ENCODE peak calls at places on chromosomes 2 and 18, in five cellular contexts. L is heart right ventricle, K is PC-3, F is uterus, P is small intestine. J is an unnamed sample.
A peak's percentile ranks its signal among the peaks of the same experiment; 100 is the strongest.

GRCh38 chr2:188701836-188702235 is 272.3 kb upstream of the COL3A1 start:
- DNase-seq in L (no peak), F (no peak), K (peak; percentile 42), P (no peak), J (no peak)

GRCh38 chr2:207253946-207254345 is 88.2 kb upstream of the KLF7 start:
- DNase-seq in P (no peak), F (no peak), L (no peak), K (peak; percentile 85), J (no peak)

GRCh38 chr2:126535408-126535807 is 120.5 kb upstream of the GYPC start:
- DNase-seq in P (no peak), L (no peak), K (no peak), F (no peak), J (no peak)

GRCh38 chr2:2701813-2702212 is 370.7 kb upstream of the MYT1L start:
- DNase-seq in P (no peak), L (no peak), K (no peak), F (no peak), J (no peak)

GRCh38 chr2:160322320-160322719 is 122.2 kb upstream of the ITGB6 start:
- DNase-seq in F (no peak), L (no peak), K (no peak), P (no peak), J (no peak)

GRCh38 chr2:101433465-101433864 is 41.4 kb downstream of the RFX8 start:
- DNase-seq in K (no peak), F (no peak), L (no peak), P (no peak), J (no peak)

GRCh38 chr2:95269036-95269680 is 5.1 kb upstream of the PROM2 start:
- DNase-seq in L (no peak), F (no peak), K (no peak), P (no peak), J (no peak)

GRCh38 chr2:6866239-6866745 is 585 bp upstream of the CMPK2 start:
- DNase-seq in P (peak; percentile 83), K (peak; percentile 69), L (peak; percentile 26), F (peak; percentile 37), J (no peak)

GRCh38 chr2:106965611-106966010 is 79.6 kb upstream of the ST6GAL2 start:
- DNase-seq in P (no peak), F (no peak), K (peak; percentile 54), L (no peak), J (no peak)

GRCh38 chr2:64838817-64839216 is 150.4 kb upstream of the SLC1A4 start:
- DNase-seq in P (no peak), L (no peak), K (peak; percentile 98), F (no peak), J (no peak)

GRCh38 chr2:23256643-23257042 is 128.3 kb upstream of the KLHL29 start:
- DNase-seq in L (no peak), F (no peak), P (no peak), K (no peak), J (no peak)

GRCh38 chr2:98452396-98453027 is 7.9 kb downstream of the INPP4A start:
- DNase-seq in K (no peak), P (no peak), L (no peak), F (no peak), J (no peak)

GRCh38 chr2:164868563-164869419 is 27.2 kb upstream of the COBLL1 start:
- DNase-seq in L (no peak), K (peak; percentile 25), P (no peak), F (no peak), J (no peak)

GRCh38 chr2:39140322-39140847 is 19.5 kb upstream of the SOS1 start:
- DNase-seq in L (no peak), P (no peak), K (no peak), F (no peak), J (no peak)

GRCh38 chr2:39142012-39142346 is 21.1 kb upstream of the SOS1 start:
- DNase-seq in L (no peak), F (no peak), P (no peak), K (no peak), J (no peak)

GRCh38 chr2:39139511-39140237 is 18.8 kb upstream of the SOS1 start:
- DNase-seq in L (no peak), K (no peak), P (no peak), F (no peak), J (no peak)

GRCh38 chr2:39142904-39143617 is 22.2 kb upstream of the SOS1 start:
- DNase-seq in F (no peak), P (no peak), K (no peak), L (no peak), J (no peak)

GRCh38 chr2:39141346-39142011 is 20.6 kb upstream of the SOS1 start:
- DNase-seq in L (peak; percentile 17), K (peak; percentile 77), P (no peak), F (no peak), J (no peak)
- H3K4me1 ChIP-seq in L (no peaks in the 10 kb centered on the region), K (peaks cover 15% of the 10 kb centered on the region), P (no peaks in the 10 kb centered on the region), F (no peaks in the 10 kb centered on the region), J (no peaks in the 10 kb centered on the region)

GRCh38 chr2:151239624-151240023 is 22.0 kb downstream of the RBM43 start:
- DNase-seq in L (no peak), P (no peak), K (no peak), F (no peak), J (no peak)

GRCh38 chr2:151246152-151246551 is 15.5 kb downstream of the RBM43 start:
- DNase-seq in F (no peak), L (no peak), K (no peak), P (no peak), J (no peak)

GRCh38 chr2:151241224-151241623 is 20.4 kb downstream of the RBM43 start:
- DNase-seq in L (no peak), K (peak; percentile 74), F (no peak), P (no peak), J (no peak)

GRCh38 chr2:151247432-151247831 is 14.2 kb downstream of the RBM43 start:
- DNase-seq in F (no peak), L (no peak), K (no peak), P (no peak), J (no peak)

GRCh38 chr2:151243468-151243867 is 18.2 kb downstream of the RBM43 start:
- DNase-seq in K (no peak), P (no peak), L (no peak), F (no peak), J (no peak)
- H3K4me1 ChIP-seq in K (peaks cover 14% of the 10 kb centered on the region), P (no peaks in the 10 kb centered on the region), L (no peaks in the 10 kb centered on the region), F (no peaks in the 10 kb centered on the region), J (no peaks in the 10 kb centered on the region)

DNA sequence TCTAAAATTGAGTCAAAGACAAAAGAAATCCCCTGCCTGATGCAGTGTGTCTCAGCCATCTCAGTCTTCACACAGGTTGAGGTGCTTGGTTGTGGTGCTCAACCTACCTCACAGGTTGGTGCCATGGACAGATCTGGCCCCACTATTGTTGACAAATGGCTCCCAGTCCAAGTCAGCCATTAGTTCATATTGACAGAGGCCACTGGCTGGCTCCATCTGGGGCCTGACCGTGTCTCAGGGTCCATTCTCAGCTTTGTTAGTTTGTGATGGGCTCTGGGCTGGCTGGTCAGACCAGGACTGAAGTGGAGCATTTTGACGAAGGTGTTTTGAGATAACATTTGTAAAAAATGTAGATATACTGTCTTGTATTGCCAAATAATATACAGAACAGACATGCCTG is 36.9 kb downstream of the MRPL33 start:
- DNase-seq in F (no peak), L (no peak), P (no peak), K (no peak), J (no peak)
- H3K4me1 ChIP-seq in F (no peaks in the 10 kb centered on the region), L (no peaks in the 10 kb centered on the region), P (no peaks in the 10 kb centered on the region), K (peaks cover 28% of the 10 kb centered on the region), J (no peaks in the 10 kb centered on the region)

GRCh38 chr18:25279556-25279955 is 72.4 kb downstream of the ZNF521 start:
- DNase-seq in L (no peak), K (peak; percentile 14), F (no peak), P (no peak), J (no peak)

GRCh38 chr18:25281522-25281921 is 70.4 kb downstream of the ZNF521 start:
- DNase-seq in F (no peak), K (no peak), P (no peak), L (no peak), J (no peak)

GRCh38 chr18:25278415-25278814 is 73.6 kb downstream of the ZNF521 start:
- DNase-seq in L (no peak), F (no peak), P (no peak), K (no peak), J (no peak)

GRCh38 chr18:25279133-25279532 is 72.8 kb downstream of the ZNF521 start:
- DNase-seq in P (no peak), L (no peak), F (no peak), K (peak; percentile 13), J (no peak)

DNA sequence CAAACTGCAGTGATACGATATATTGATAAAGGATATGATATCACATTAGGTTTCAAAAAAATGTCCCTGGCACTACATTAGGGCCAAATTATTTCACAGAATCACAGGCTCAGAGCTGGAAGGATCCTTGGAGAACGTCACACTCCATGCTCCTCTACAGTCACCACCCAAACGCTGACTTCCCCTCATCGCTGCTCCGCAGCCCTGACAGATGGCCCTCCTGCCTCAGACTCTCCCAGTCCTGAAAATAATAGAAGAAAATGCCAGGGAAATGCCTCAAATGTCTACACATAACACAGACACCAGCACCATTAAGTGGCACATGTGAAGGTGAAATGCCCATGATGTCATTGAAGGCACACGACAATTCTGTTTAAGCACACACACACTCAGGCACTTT is 72.0 kb downstream of the ZNF521 start:
- DNase-seq in K (no peak), F (no peak), L (no peak), P (no peak), J (no peak)
- H3K4me1 ChIP-seq in K (no peaks in the 10 kb centered on the region), F (peaks cover 8% of the 10 kb centered on the region), L (peaks cover 29% of the 10 kb centered on the region), P (no peaks in the 10 kb centered on the region), J (peaks cover 13% of the 10 kb centered on the region)

DNA sequence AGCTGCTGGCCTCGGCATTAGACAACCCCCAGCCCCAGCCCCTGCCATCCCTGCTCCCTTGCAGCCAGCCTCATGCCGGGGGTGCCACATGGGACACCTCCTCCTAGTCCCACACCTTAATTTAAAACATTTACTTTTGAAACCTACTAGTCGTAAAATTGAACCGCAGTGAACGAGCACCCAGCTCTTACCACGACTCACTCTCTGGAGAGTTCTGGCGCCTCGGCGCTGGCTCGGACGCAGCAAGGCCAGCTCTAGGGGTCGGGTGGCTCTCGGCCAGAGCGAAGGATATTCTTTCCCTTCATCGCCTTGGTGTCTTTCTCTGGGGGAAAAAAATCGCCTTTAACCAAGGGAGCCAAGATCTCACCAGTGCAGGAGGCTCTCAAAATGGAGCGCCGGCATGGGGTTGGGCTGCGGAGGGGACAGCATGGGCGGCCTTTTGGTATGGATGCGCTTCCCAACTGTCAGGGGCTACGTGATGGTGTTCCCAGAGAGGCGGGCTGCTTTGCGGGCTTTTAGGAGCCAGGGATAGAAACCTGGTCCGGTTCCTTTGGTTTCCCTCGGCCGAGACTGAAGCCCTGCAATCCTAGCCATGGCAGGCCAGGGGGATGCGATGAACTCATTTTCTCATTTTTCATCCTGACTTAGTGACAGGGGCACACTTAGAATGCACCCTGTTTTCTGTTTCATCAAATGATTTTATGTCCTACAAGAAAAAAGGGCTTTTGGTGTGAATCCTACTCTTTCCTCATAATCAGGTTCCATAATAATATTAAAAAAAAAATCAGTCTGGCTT is 2.0 kb downstream of the HPCAL1 start:
- DNase-seq in P (peak; percentile 22), F (peak; percentile 34), L (no peak), K (no peak), J (peak; percentile 58)
- H3K4me1 ChIP-seq in P (peaks cover 11% of the 10 kb centered on the region), F (peaks cover 5% of the 10 kb centered on the region), L (peaks cover 30% of the 10 kb centered on the region), K (peaks cover 52% of the 10 kb centered on the region), J (peaks cover 11% of the 10 kb centered on the region)

GRCh38 chr2:54287532-54287931 is 31.5 kb upstream of the TSPYL6 start:
- DNase-seq in L (peak; percentile 46), F (no peak), P (no peak), K (no peak), J (peak; percentile 36)
- H3K4me1 ChIP-seq in L (no peaks in the 10 kb centered on the region), F (no peaks in the 10 kb centered on the region), P (no peaks in the 10 kb centered on the region), K (no peaks in the 10 kb centered on the region), J (peaks cover 4% of the 10 kb centered on the region)

J was measured in right cardiac atrium.